ENCODE peak calls at places on chromosomes 16 and 17, in seven cellular contexts. One of them, this sample, is unnamed.
A peak's percentile ranks its signal among the peaks of the same experiment; 100 is the strongest.

GRCh38 chr17:9677411-9677810 is 32.1 kb downstream of the USP43 start:
- DNase-seq in activated CD4-positive, alpha-beta T cell treated with anti-CD3 and anti-CD28 coated beads, Interleukin-2, amount 50 U/mL, for 1 hour: no peak
- DNase-seq in IMR-90: no peak
- DNase-seq in AG04450: no peak
- DNase-seq in memory B cell: no peak
- DNase-seq in NCI-H774: no peak
- DNase-seq in activated T-cell treated with anti-CD3 and anti-CD28 coated beads for 1 hour: no peak
- DNase-seq in this sample: no peak

GRCh38 chr16:15897834-15898254 is 9.4 kb upstream of the CEP20 start:
- DNase-seq in activated CD4-positive, alpha-beta T cell treated with anti-CD3 and anti-CD28 coated beads, Interleukin-2, amount 50 U/mL, for 1 hour: no peak
- DNase-seq in IMR-90: peak; percentile 79
- DNase-seq in AG04450: no peak
- DNase-seq in memory B cell: no peak
- DNase-seq in NCI-H774: no peak
- DNase-seq in activated T-cell treated with anti-CD3 and anti-CD28 coated beads for 1 hour: no peak
- DNase-seq in this sample: no peak

GRCh38 chr17:78510141-78510935 is 66.9 kb downstream of the DNAH17 start:
- DNase-seq in activated CD4-positive, alpha-beta T cell treated with anti-CD3 and anti-CD28 coated beads, Interleukin-2, amount 50 U/mL, for 1 hour: no peak
- DNase-seq in IMR-90: no peak
- DNase-seq in AG04450: no peak
- DNase-seq in memory B cell: no peak
- DNase-seq in NCI-H774: no peak
- DNase-seq in activated T-cell treated with anti-CD3 and anti-CD28 coated beads for 1 hour: no peak
- DNase-seq in this sample: no peak

GRCh38 chr16:24580665-24581064 is 41.3 kb downstream of the RBBP6 start:
- DNase-seq in activated CD4-positive, alpha-beta T cell treated with anti-CD3 and anti-CD28 coated beads, Interleukin-2, amount 50 U/mL, for 1 hour: no peak
- DNase-seq in IMR-90: peak; percentile 62
- DNase-seq in AG04450: peak; percentile 10
- DNase-seq in memory B cell: no peak
- DNase-seq in NCI-H774: no peak
- DNase-seq in activated T-cell treated with anti-CD3 and anti-CD28 coated beads for 1 hour: no peak
- DNase-seq in this sample: no peak

GRCh38 chr17:82913304-82914043 is 73.7 kb upstream of the ZNF750 start:
- DNase-seq in activated CD4-positive, alpha-beta T cell treated with anti-CD3 and anti-CD28 coated beads, Interleukin-2, amount 50 U/mL, for 1 hour: no peak
- DNase-seq in IMR-90: no peak
- DNase-seq in AG04450: no peak
- DNase-seq in memory B cell: no peak
- DNase-seq in NCI-H774: no peak
- DNase-seq in activated T-cell treated with anti-CD3 and anti-CD28 coated beads for 1 hour: no peak
- DNase-seq in this sample: peak; percentile 51

GRCh38 chr16:22031483-22032083 is 23.7 kb downstream of the MOSMO start:
- DNase-seq in activated CD4-positive, alpha-beta T cell treated with anti-CD3 and anti-CD28 coated beads, Interleukin-2, amount 50 U/mL, for 1 hour: no peak
- DNase-seq in IMR-90: no peak
- DNase-seq in AG04450: no peak
- DNase-seq in memory B cell: no peak
- DNase-seq in NCI-H774: no peak
- DNase-seq in activated T-cell treated with anti-CD3 and anti-CD28 coated beads for 1 hour: no peak
- DNase-seq in this sample: no peak

GRCh38 chr17:66829883-66830282 is 5.0 kb upstream of the CACNG5 start:
- DNase-seq in activated CD4-positive, alpha-beta T cell treated with anti-CD3 and anti-CD28 coated beads, Interleukin-2, amount 50 U/mL, for 1 hour: no peak
- DNase-seq in IMR-90: no peak
- DNase-seq in AG04450: no peak
- DNase-seq in memory B cell: no peak
- DNase-seq in NCI-H774: no peak
- DNase-seq in activated T-cell treated with anti-CD3 and anti-CD28 coated beads for 1 hour: no peak
- DNase-seq in this sample: no peak

GRCh38 chr16:89945654-89946053 is 2.9 kb upstream of the DEF8 start:
- DNase-seq in activated CD4-positive, alpha-beta T cell treated with anti-CD3 and anti-CD28 coated beads, Interleukin-2, amount 50 U/mL, for 1 hour: no peak
- DNase-seq in IMR-90: no peak
- DNase-seq in AG04450: no peak
- DNase-seq in memory B cell: no peak
- DNase-seq in NCI-H774: no peak
- DNase-seq in activated T-cell treated with anti-CD3 and anti-CD28 coated beads for 1 hour: no peak
- DNase-seq in this sample: no peak

GRCh38 chr17:83083368-83084201 is 4.2 kb downstream of the METRNL start:
- DNase-seq in activated CD4-positive, alpha-beta T cell treated with anti-CD3 and anti-CD28 coated beads, Interleukin-2, amount 50 U/mL, for 1 hour: peak; percentile 37
- DNase-seq in IMR-90: peak; percentile 99
- DNase-seq in AG04450: peak; percentile 89
- DNase-seq in memory B cell: no peak
- DNase-seq in NCI-H774: no peak
- DNase-seq in activated T-cell treated with anti-CD3 and anti-CD28 coated beads for 1 hour: peak; percentile 23
- DNase-seq in this sample: peak; percentile 69

GRCh38 chr17:17176341-17176740 is 29.8 kb downstream of the PLD6 start:
- DNase-seq in activated CD4-positive, alpha-beta T cell treated with anti-CD3 and anti-CD28 coated beads, Interleukin-2, amount 50 U/mL, for 1 hour: peak; percentile 36
- DNase-seq in IMR-90: no peak
- DNase-seq in AG04450: no peak
- DNase-seq in memory B cell: no peak
- DNase-seq in NCI-H774: no peak
- DNase-seq in activated T-cell treated with anti-CD3 and anti-CD28 coated beads for 1 hour: no peak
- DNase-seq in this sample: no peak

GRCh38 chr17:28327031-28327607 is 8.1 kb downstream of the TMEM97 start:
- DNase-seq in activated CD4-positive, alpha-beta T cell treated with anti-CD3 and anti-CD28 coated beads, Interleukin-2, amount 50 U/mL, for 1 hour: no peak
- DNase-seq in IMR-90: peak; percentile 52
- DNase-seq in AG04450: no peak
- DNase-seq in memory B cell: no peak
- DNase-seq in NCI-H774: no peak
- DNase-seq in activated T-cell treated with anti-CD3 and anti-CD28 coated beads for 1 hour: no peak
- DNase-seq in this sample: no peak